ENCODE peak calls at places on chromosomes 13 and 19, in eight cellular contexts. Z, N, E, M, C, T, A and S are unnamed samples.

GRCh38 chr13:109782823-109783411 is 3.5 kb downstream of the IRS2 start:
- DNase-seq in N (no peak), E (no peak), Z (no peak), A (peak), C (no peak), M (no peak), T (no peak), S (no peak)

GRCh38 chr19:28883241-28883693 is 329.7 kb downstream of the UQCRFS1 start:
- DNase-seq in T (no peak), C (peak), N (no peak), A (no peak), M (peak), E (no peak), Z (no peak), S (no peak)

GRCh38 chr13:100059827-100060226 is 29.1 kb upstream of the PCCA start:
- DNase-seq in Z (no peak), A (no peak), T (no peak), E (no peak), M (no peak), N (no peak), C (no peak), S (no peak)

GRCh38 chr13:72850959-72851677 is 69.2 kb downstream of the PIBF1 start:
- DNase-seq in N (no peak), Z (no peak), C (peak), T (no peak), A (peak), E (no peak), M (peak), S (no peak)

GRCh38 chr19:5718032-5718578 is 1.8 kb downstream of the LONP1 start:
- DNase-seq in N (no peak), E (no peak), T (no peak), M (no peak), Z (no peak), A (peak), C (no peak), S (no peak)

GRCh38 chr19:2680808-2681207 is 21.7 kb downstream of the GNG7 start:
- DNase-seq in M (no peak), T (peak), A (no peak), E (no peak), Z (no peak), C (no peak), N (no peak), S (no peak)

GRCh38 chr13:42379241-42379640 is 107.3 kb downstream of the AKAP11 start:
- DNase-seq in A (no peak), N (no peak), T (no peak), E (no peak), C (no peak), Z (no peak), M (no peak), S (no peak)

GRCh38 chr19:47729468-47729798 is 15.9 kb upstream of the NOP53 start:
- DNase-seq in A (peak), C (peak), M (peak), N (no peak), E (peak), T (no peak), Z (peak), S (no peak)

GRCh38 chr13:46489586-46490023 is 63.4 kb upstream of the LRCH1 start:
- DNase-seq in A (no peak), N (no peak), Z (peak), C (no peak), E (no peak), M (peak), T (no peak), S (no peak)

GRCh38 chr19:17522988-17523872 is 11.8 kb downstream of the PGLS start:
- DNase-seq in M (no peak), N (peak), E (no peak), C (peak), A (peak), T (peak), Z (no peak), S (no peak)

GRCh38 chr13:51416107-51416506 is 36.7 kb downstream of the INTS6 start:
- DNase-seq in N (peak), M (no peak), C (no peak), Z (no peak), E (no peak), T (no peak), A (no peak), S (no peak)

GRCh38 chr19:5265260-5265659 is 75.4 kb downstream of the PTPRS start:
- DNase-seq in M (no peak), Z (no peak), E (no peak), C (no peak), A (no peak), T (no peak), N (no peak), S (no peak)

GRCh38 chr13:53126803-53127202 is 98.2 kb downstream of the OLFM4 start:
- DNase-seq in C (no peak), T (no peak), Z (no peak), A (no peak), E (no peak), N (no peak), M (no peak), S (no peak)

GRCh38 chr19:35013047-35013819 is 13.1 kb downstream of the GRAMD1A start:
- DNase-seq in A (peak), C (peak), M (peak), Z (no peak), N (peak), T (peak), E (peak), S (peak)

GRCh38 chr19:44912854-44913253 is 1.6 kb upstream of the APOC1 start:
- DNase-seq in E (no peak), Z (peak), M (no peak), C (no peak), T (no peak), N (no peak), A (no peak), S (no peak)

GRCh38 chr13:35957174-35957867 is 173.9 kb downstream of the DCLK1 start:
- DNase-seq in C (no peak), Z (no peak), N (no peak), M (no peak), A (no peak), T (no peak), E (no peak), S (no peak)

GRCh38 chr13:49225358-49226042 is 5.4 kb downstream of the MLNR start:
- DNase-seq in T (no peak), N (no peak), M (no peak), A (no peak), Z (no peak), C (no peak), E (no peak), S (no peak)

DNA sequence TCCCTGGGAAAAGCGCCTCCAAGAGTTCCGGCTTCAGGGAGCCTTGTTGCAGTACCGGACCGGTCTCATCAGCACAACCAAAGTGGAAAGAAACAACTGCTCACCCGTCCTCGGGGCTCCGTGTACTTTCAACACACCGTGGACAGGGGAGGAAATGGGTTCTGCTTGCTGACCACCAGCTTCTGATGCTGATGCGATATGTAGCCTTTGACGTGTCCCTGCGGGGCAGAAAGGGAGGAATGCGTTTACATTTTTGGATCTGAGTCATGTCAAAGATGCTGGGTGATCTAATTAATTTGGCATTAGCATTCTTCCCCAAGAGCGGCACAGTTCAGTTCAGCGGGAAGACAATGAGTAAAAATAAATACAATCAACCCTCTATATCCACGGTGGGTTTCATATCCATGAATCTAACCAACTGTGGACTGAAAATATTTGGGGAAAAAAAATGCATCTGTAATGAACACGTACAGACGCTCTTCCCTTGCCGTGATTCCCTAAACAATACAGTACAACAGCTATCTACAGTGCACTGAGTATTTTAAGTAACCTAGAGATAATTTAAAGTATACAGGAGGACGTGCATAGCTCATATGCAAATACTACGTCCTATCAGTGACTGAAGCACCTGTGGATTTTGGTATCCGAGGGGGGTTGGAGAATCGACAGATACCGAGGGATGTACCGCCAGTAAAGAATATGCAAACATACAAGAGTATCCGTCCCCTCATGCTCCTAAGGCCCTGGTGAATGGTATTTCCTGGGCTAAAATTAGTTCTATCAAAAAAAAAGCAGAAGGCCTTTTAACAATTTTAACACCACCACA is 19.8 kb downstream of the PROZ start:
- DNase-seq in T (no peak), E (no peak), A (no peak), M (no peak), N (no peak), C (no peak), Z (no peak), S (no peak)
- H3K27ac ChIP-seq in T (no peak), E (no peak), A (no peak), M (no peak), N (no peak), C (peak), Z (no peak), S (no peak)

GRCh38 chr19:32977269-32977668 is 5.2 kb downstream of the FAAP24 start:
- DNase-seq in M (no peak), N (no peak), Z (no peak), T (no peak), C (no peak), A (no peak), E (no peak), S (no peak)
- H3K27ac ChIP-seq in M (no peak), N (no peak), Z (no peak), T (no peak), C (no peak), A (no peak), E (no peak), S (no peak)

GRCh38 chr19:43462887-43463380 is 2.5 kb downstream of the LYPD3 start:
- DNase-seq in M (no peak), C (no peak), Z (no peak), T (no peak), E (no peak), N (no peak), A (no peak), S (no peak)
- H3K27ac ChIP-seq in M (no peak), C (no peak), Z (peak), T (peak), E (peak), N (no peak), A (peak), S (peak)

GRCh38 chr19:24054044-24054935 is 32.7 kb upstream of the ZNF254 start:
- DNase-seq in C (no peak), T (no peak), Z (no peak), M (no peak), N (no peak), A (no peak), E (peak), S (no peak)

GRCh38 chr19:24052811-24053210 is 34.2 kb upstream of the ZNF254 start:
- DNase-seq in M (no peak), Z (no peak), N (no peak), A (no peak), C (no peak), T (no peak), E (no peak), S (no peak)

GRCh38 chr19:24057144-24057543 is 29.8 kb upstream of the ZNF254 start:
- DNase-seq in Z (no peak), T (no peak), C (no peak), A (no peak), N (no peak), M (no peak), E (no peak), S (no peak)

GRCh38 chr19:24053601-24054000 is 33.4 kb upstream of the ZNF254 start:
- DNase-seq in T (no peak), N (no peak), Z (no peak), E (no peak), C (no peak), M (no peak), A (no peak), S (no peak)

GRCh38 chr19:24055548-24055947 is 31.4 kb upstream of the ZNF254 start:
- DNase-seq in Z (no peak), T (no peak), N (no peak), M (no peak), C (no peak), A (no peak), E (no peak), S (no peak)
- H3K27ac ChIP-seq in Z (no peak), T (no peak), N (no peak), M (no peak), C (no peak), A (no peak), E (peak), S (no peak)

GRCh38 chr13:48181482-48182145 is 51.4 kb upstream of the ITM2B start:
- DNase-seq in M (no peak), E (no peak), C (no peak), A (no peak), T (no peak), Z (no peak), N (no peak), S (no peak)

GRCh38 chr13:48184260-48184659 is 48.7 kb upstream of the ITM2B start:
- DNase-seq in Z (no peak), T (no peak), E (no peak), M (no peak), N (no peak), C (no peak), A (no peak), S (no peak)

GRCh38 chr13:48188129-48188528 is 44.9 kb upstream of the ITM2B start:
- DNase-seq in T (no peak), M (no peak), A (no peak), E (no peak), C (no peak), Z (no peak), N (no peak), S (no peak)

GRCh38 chr13:48186722-48187121 is 46.3 kb upstream of the ITM2B start:
- DNase-seq in A (no peak), C (no peak), T (no peak), N (no peak), Z (no peak), E (no peak), M (no peak), S (no peak)

GRCh38 chr13:48185018-48185417 is 48.0 kb upstream of the ITM2B start:
- DNase-seq in E (no peak), A (no peak), Z (no peak), N (no peak), C (no peak), T (no peak), M (no peak), S (no peak)
- H3K27ac ChIP-seq in E (no peak), A (no peak), Z (no peak), N (no peak), C (no peak), T (peak), M (no peak), S (peak)

GRCh38 chr19:57010541-57010940 is 109.2 kb upstream of the USP29 start:
- DNase-seq in T (no peak), E (no peak), C (no peak), N (no peak), Z (no peak), A (no peak), M (no peak), S (no peak)

GRCh38 chr19:57016491-57016890 is 103.3 kb upstream of the USP29 start:
- DNase-seq in E (no peak), N (no peak), T (no peak), C (no peak), A (no peak), M (no peak), Z (no peak), S (no peak)

DNA sequence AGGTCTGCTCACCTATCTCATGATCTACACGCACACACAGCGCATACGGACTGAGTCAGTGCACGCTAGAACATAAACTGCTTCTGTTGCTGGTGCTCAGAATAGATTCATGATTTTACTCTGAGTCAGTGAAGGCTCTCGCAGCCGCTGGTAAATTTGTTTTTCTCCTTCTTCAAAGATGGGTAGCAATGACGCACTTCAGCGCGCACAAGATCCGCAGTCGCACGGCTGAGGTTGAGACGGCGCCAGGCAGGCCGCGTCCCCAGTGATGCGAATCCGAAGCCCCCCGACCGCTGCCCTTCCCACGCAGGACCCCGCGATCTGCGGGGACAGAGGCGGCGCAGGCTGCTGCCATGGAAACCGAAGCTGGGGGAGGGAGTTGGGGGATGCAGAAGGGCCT is 103.7 kb upstream of the USP29 start:
- DNase-seq in A (no peak), C (no peak), Z (no peak), T (no peak), M (no peak), N (no peak), E (no peak), S (no peak)
- H3K27ac ChIP-seq in A (no peak), C (no peak), Z (no peak), T (no peak), M (no peak), N (no peak), E (no peak), S (no peak)

GRCh38 chr19:42421591-42422031 is 5.6 kb downstream of the LIPE start:
- DNase-seq in C (no peak), N (no peak), Z (no peak), A (peak), T (no peak), E (no peak), M (no peak), S (no peak)
- H3K27ac ChIP-seq in C (no peak), N (no peak), Z (no peak), A (no peak), T (no peak), E (no peak), M (no peak), S (no peak)

GRCh38 chr13:96678801-96679200 is 315.5 kb downstream of the OXGR1 start:
- DNase-seq in N (no peak), A (no peak), T (no peak), C (no peak), E (no peak), M (no peak), Z (no peak), S (no peak)
- H3K27ac ChIP-seq in N (no peak), A (no peak), T (no peak), C (no peak), E (no peak), M (no peak), Z (no peak), S (no peak)

GRCh38 chr13:91724591-91724990 is 326.2 kb downstream of the GPC5 start:
- DNase-seq in Z (no peak), N (no peak), A (no peak), T (no peak), C (no peak), M (no peak), E (no peak), S (no peak)
- H3K27ac ChIP-seq in Z (no peak), N (no peak), A (no peak), T (no peak), C (no peak), M (no peak), E (no peak), S (no peak)